ENCODE peak calls at places on chromosomes 11 and 22, in nine cellular contexts. One of them, this sample, is unnamed.

GRCh38 chr11:103779054-103779453 is 257.4 kb upstream of the DDI1 start:
- DNase-seq in nephron progenitor cell: no peak
- DNase-seq in fibroblast of lung: peak
- DNase-seq in sigmoid colon: no peak
- DNase-seq in AG10803: no peak
- DNase-seq in H1: no peak
- DNase-seq in mammary epithelial cell: peak
- DNase-seq in GM12878: no peak
- DNase-seq in neural progenitor cell: no peak
- DNase-seq in this sample: no peak

GRCh38 chr11:71244116-71244815 is 8.1 kb downstream of the SHANK2 start:
- DNase-seq in GM12878: no peak
- DNase-seq in AG10803: peak
- DNase-seq in H1: no peak
- DNase-seq in fibroblast of lung: no peak
- DNase-seq in mammary epithelial cell: no peak
- DNase-seq in neural progenitor cell: no peak
- DNase-seq in nephron progenitor cell: no peak
- DNase-seq in sigmoid colon: peak
- DNase-seq in this sample: no peak

GRCh38 chr22:37198290-37199102 is 10.4 kb upstream of the C1QTNF6 start:
- DNase-seq in mammary epithelial cell: peak
- DNase-seq in AG10803: peak
- DNase-seq in GM12878: no peak
- DNase-seq in fibroblast of lung: peak
- DNase-seq in H1: no peak
- DNase-seq in sigmoid colon: peak
- DNase-seq in neural progenitor cell: peak
- DNase-seq in nephron progenitor cell: peak
- DNase-seq in this sample: peak

GRCh38 chr11:22521226-22521625 is 104.4 kb downstream of the FANCF start:
- DNase-seq in mammary epithelial cell: peak
- DNase-seq in neural progenitor cell: no peak
- DNase-seq in GM12878: no peak
- DNase-seq in AG10803: peak
- DNase-seq in fibroblast of lung: peak
- DNase-seq in sigmoid colon: no peak
- DNase-seq in H1: no peak
- DNase-seq in nephron progenitor cell: no peak
- DNase-seq in this sample: peak

GRCh38 chr22:32590556-32590955 is 115.9 kb downstream of the FBXO7 start:
- DNase-seq in H1: no peak
- DNase-seq in fibroblast of lung: peak
- DNase-seq in sigmoid colon: no peak
- DNase-seq in neural progenitor cell: no peak
- DNase-seq in nephron progenitor cell: no peak
- DNase-seq in GM12878: no peak
- DNase-seq in AG10803: peak
- DNase-seq in mammary epithelial cell: peak
- DNase-seq in this sample: peak

GRCh38 chr11:111000400-111001090 is 245.0 kb upstream of the POU2AF2 start:
- DNase-seq in nephron progenitor cell: no peak
- DNase-seq in mammary epithelial cell: no peak
- DNase-seq in AG10803: peak
- DNase-seq in sigmoid colon: no peak
- DNase-seq in GM12878: no peak
- DNase-seq in fibroblast of lung: peak
- DNase-seq in H1: no peak
- DNase-seq in neural progenitor cell: no peak
- DNase-seq in this sample: peak

GRCh38 chr11:72411623-72412532 is 22.5 kb downstream of the CLPB start:
- DNase-seq in H1: no peak
- DNase-seq in AG10803: no peak
- DNase-seq in neural progenitor cell: peak
- DNase-seq in nephron progenitor cell: no peak
- DNase-seq in fibroblast of lung: peak
- DNase-seq in GM12878: no peak
- DNase-seq in mammary epithelial cell: no peak
- DNase-seq in sigmoid colon: peak
- DNase-seq in this sample: no peak

GRCh38 chr22:42797021-42797420 is 60.1 kb downstream of the ARFGAP3 start:
- DNase-seq in mammary epithelial cell: no peak
- DNase-seq in GM12878: no peak
- DNase-seq in neural progenitor cell: no peak
- DNase-seq in AG10803: no peak
- DNase-seq in H1: no peak
- DNase-seq in fibroblast of lung: no peak
- DNase-seq in sigmoid colon: peak
- DNase-seq in nephron progenitor cell: no peak
- DNase-seq in this sample: peak

GRCh38 chr22:38881464-38881871 is 9.5 kb upstream of the CBX6 start:
- DNase-seq in H1: no peak
- DNase-seq in sigmoid colon: peak
- DNase-seq in GM12878: no peak
- DNase-seq in AG10803: peak
- DNase-seq in neural progenitor cell: no peak
- DNase-seq in fibroblast of lung: peak
- DNase-seq in mammary epithelial cell: no peak
- DNase-seq in nephron progenitor cell: no peak
- DNase-seq in this sample: peak
- TF ChIP-seq CTCF in H1: no peak
- TF ChIP-seq CTCF in sigmoid colon: no peak
- TF ChIP-seq CTCF in GM12878: peak
- TF ChIP-seq CTCF in AG10803: peak
- TF ChIP-seq CTCF in neural progenitor cell: no peak
- TF ChIP-seq CTCF in fibroblast of lung: no peak
- TF ChIP-seq CTCF in mammary epithelial cell: peak
- TF ChIP-seq CTCF in nephron progenitor cell: no peak
- TF ChIP-seq CTCF in this sample: peak

GRCh38 chr22:30634477-30635233 is 926 bp upstream of the SLC35E4 start:
- DNase-seq in AG10803: peak
- DNase-seq in nephron progenitor cell: peak
- DNase-seq in H1: peak
- DNase-seq in mammary epithelial cell: peak
- DNase-seq in GM12878: peak
- DNase-seq in neural progenitor cell: peak
- DNase-seq in sigmoid colon: peak
- DNase-seq in fibroblast of lung: peak
- DNase-seq in this sample: peak

GRCh38 chr22:30640361-30640760 is 4.8 kb downstream of the SLC35E4 start:
- DNase-seq in neural progenitor cell: no peak
- DNase-seq in AG10803: no peak
- DNase-seq in fibroblast of lung: no peak
- DNase-seq in nephron progenitor cell: no peak
- DNase-seq in GM12878: no peak
- DNase-seq in H1: no peak
- DNase-seq in mammary epithelial cell: no peak
- DNase-seq in sigmoid colon: no peak
- DNase-seq in this sample: no peak

GRCh38 chr22:30637701-30638114 is 2.1 kb downstream of the SLC35E4 start:
- DNase-seq in mammary epithelial cell: peak
- DNase-seq in AG10803: no peak
- DNase-seq in sigmoid colon: no peak
- DNase-seq in fibroblast of lung: peak
- DNase-seq in H1: no peak
- DNase-seq in GM12878: no peak
- DNase-seq in neural progenitor cell: no peak
- DNase-seq in nephron progenitor cell: no peak
- DNase-seq in this sample: no peak

GRCh38 chr22:30635273-30636225 is at the start of gene SLC35E4:
- DNase-seq in sigmoid colon: peak
- DNase-seq in AG10803: peak
- DNase-seq in neural progenitor cell: peak
- DNase-seq in mammary epithelial cell: peak
- DNase-seq in fibroblast of lung: peak
- DNase-seq in GM12878: peak
- DNase-seq in nephron progenitor cell: peak
- DNase-seq in H1: peak
- DNase-seq in this sample: peak

DNA sequence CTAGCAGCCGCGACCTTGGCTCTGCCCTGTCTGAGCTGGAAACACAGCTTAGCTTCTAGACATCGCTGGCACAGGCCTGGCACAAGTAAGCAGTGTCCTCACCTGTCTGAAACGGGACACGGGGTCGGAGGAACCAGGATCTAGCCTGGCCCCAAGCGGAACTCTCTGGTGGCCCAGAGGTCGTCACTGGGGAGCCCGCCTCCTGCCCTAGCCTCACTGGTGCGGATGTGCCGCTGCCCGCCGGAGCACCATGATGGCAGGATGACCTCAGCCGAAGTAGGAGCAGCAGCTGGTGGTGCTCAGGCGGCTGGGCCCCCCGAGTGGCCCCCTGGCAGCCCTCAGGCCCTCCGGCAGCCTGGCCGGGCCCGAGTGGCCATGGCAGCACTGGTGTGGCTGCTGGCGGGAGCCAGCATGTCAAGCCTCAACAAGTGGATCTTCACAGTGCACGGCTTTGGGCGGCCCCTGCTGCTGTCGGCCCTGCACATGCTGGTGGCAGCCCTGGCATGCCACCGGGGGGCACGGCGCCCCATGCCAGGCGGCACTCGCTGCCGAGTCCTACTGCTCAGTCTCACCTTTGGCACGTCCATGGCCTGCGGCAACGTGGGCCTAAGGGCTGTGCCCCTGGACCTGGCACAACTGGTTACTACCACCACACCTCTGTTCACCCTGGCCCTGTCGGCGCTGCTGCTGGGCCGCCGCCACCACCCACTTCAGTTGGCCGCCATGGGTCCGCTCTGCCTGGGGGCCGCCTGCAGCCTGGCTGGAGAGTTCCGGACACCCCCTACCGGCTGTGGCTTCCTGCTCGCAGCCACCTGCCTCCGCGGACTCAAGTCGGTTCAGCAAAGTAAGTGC is 871 bp downstream of the SLC35E4 start:
- DNase-seq in H1: no peak
- DNase-seq in mammary epithelial cell: peak
- DNase-seq in AG10803: peak
- DNase-seq in neural progenitor cell: peak
- DNase-seq in fibroblast of lung: peak
- DNase-seq in GM12878: no peak
- DNase-seq in nephron progenitor cell: no peak
- DNase-seq in sigmoid colon: no peak
- DNase-seq in this sample: no peak
- TF ChIP-seq CTCF in H1: no peak
- TF ChIP-seq CTCF in mammary epithelial cell: no peak
- TF ChIP-seq CTCF in AG10803: peak
- TF ChIP-seq CTCF in neural progenitor cell: no peak
- TF ChIP-seq CTCF in fibroblast of lung: no peak
- TF ChIP-seq CTCF in GM12878: peak
- TF ChIP-seq CTCF in nephron progenitor cell: no peak
- TF ChIP-seq CTCF in sigmoid colon: no peak
- TF ChIP-seq CTCF in this sample: no peak

GRCh38 chr22:25777870-25778269 is 35.9 kb downstream of the MYO18B start:
- DNase-seq in H1: no peak
- DNase-seq in nephron progenitor cell: no peak
- DNase-seq in fibroblast of lung: peak
- DNase-seq in GM12878: peak
- DNase-seq in neural progenitor cell: peak
- DNase-seq in sigmoid colon: no peak
- DNase-seq in AG10803: peak
- DNase-seq in mammary epithelial cell: peak
- DNase-seq in this sample: peak
- TF ChIP-seq CTCF in H1: no peak
- TF ChIP-seq CTCF in nephron progenitor cell: no peak
- TF ChIP-seq CTCF in fibroblast of lung: peak
- TF ChIP-seq CTCF in GM12878: peak
- TF ChIP-seq CTCF in neural progenitor cell: peak
- TF ChIP-seq CTCF in sigmoid colon: no peak
- TF ChIP-seq CTCF in AG10803: peak
- TF ChIP-seq CTCF in mammary epithelial cell: peak
- TF ChIP-seq CTCF in this sample: peak

DNA sequence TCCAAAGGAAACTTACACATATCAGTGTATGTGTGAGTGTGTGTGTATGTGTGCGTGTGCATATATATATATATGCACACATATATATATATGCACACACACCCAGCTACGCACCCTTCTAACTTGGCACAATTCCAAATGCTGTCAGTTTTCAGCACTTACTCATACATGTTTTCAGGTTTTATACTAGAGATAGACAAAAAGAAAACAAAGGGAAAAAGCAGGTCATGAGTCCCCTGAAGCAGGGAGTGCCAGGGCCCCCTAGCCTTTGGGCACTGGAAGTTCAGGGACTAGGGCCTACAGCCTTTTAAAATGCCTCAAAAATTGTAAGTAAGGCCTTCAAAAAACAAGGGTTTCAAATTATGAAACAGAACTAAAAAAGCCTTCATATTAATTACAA is 265.4 kb downstream of the CADM1 start:
- DNase-seq in mammary epithelial cell: no peak
- DNase-seq in AG10803: no peak
- DNase-seq in fibroblast of lung: no peak
- DNase-seq in GM12878: no peak
- DNase-seq in H1: no peak
- DNase-seq in sigmoid colon: no peak
- DNase-seq in nephron progenitor cell: no peak
- DNase-seq in neural progenitor cell: no peak
- DNase-seq in this sample: no peak
- TF ChIP-seq CTCF in mammary epithelial cell: peak
- TF ChIP-seq CTCF in AG10803: no peak
- TF ChIP-seq CTCF in fibroblast of lung: no peak
- TF ChIP-seq CTCF in GM12878: no peak
- TF ChIP-seq CTCF in H1: peak
- TF ChIP-seq CTCF in sigmoid colon: no peak
- TF ChIP-seq CTCF in nephron progenitor cell: no peak
- TF ChIP-seq CTCF in neural progenitor cell: peak
- TF ChIP-seq CTCF in this sample: no peak

GRCh38 chr11:65781152-65781961 is 581 bp upstream of the AP5B1 start:
- DNase-seq in H1: no peak
- DNase-seq in GM12878: no peak
- DNase-seq in AG10803: no peak
- DNase-seq in nephron progenitor cell: peak
- DNase-seq in fibroblast of lung: no peak
- DNase-seq in sigmoid colon: peak
- DNase-seq in neural progenitor cell: peak
- DNase-seq in mammary epithelial cell: no peak
- DNase-seq in this sample: no peak
- TF ChIP-seq CTCF in H1: peak
- TF ChIP-seq CTCF in GM12878: peak
- TF ChIP-seq CTCF in AG10803: no peak
- TF ChIP-seq CTCF in nephron progenitor cell: no peak
- TF ChIP-seq CTCF in fibroblast of lung: no peak
- TF ChIP-seq CTCF in sigmoid colon: no peak
- TF ChIP-seq CTCF in neural progenitor cell: peak
- TF ChIP-seq CTCF in mammary epithelial cell: peak
- TF ChIP-seq CTCF in this sample: no peak

GRCh38 chr11:69212121-69213110 is 56.7 kb downstream of the SMIM38 start:
- DNase-seq in mammary epithelial cell: no peak
- DNase-seq in neural progenitor cell: peak
- DNase-seq in AG10803: no peak
- DNase-seq in nephron progenitor cell: no peak
- DNase-seq in GM12878: no peak
- DNase-seq in fibroblast of lung: no peak
- DNase-seq in sigmoid colon: peak
- DNase-seq in H1: no peak
- DNase-seq in this sample: peak
- TF ChIP-seq CTCF in mammary epithelial cell: peak
- TF ChIP-seq CTCF in neural progenitor cell: peak
- TF ChIP-seq CTCF in AG10803: peak
- TF ChIP-seq CTCF in nephron progenitor cell: peak
- TF ChIP-seq CTCF in GM12878: peak
- TF ChIP-seq CTCF in fibroblast of lung: peak
- TF ChIP-seq CTCF in sigmoid colon: no peak
- TF ChIP-seq CTCF in H1: peak
- TF ChIP-seq CTCF in this sample: peak

GRCh38 chr11:67644042-67644441 is 4.5 kb upstream of the TBX10 start:
- DNase-seq in GM12878: no peak
- DNase-seq in H1: no peak
- DNase-seq in sigmoid colon: no peak
- DNase-seq in nephron progenitor cell: no peak
- DNase-seq in neural progenitor cell: peak
- DNase-seq in AG10803: no peak
- DNase-seq in fibroblast of lung: no peak
- DNase-seq in mammary epithelial cell: peak
- DNase-seq in this sample: peak
- TF ChIP-seq CTCF in GM12878: peak
- TF ChIP-seq CTCF in H1: peak
- TF ChIP-seq CTCF in sigmoid colon: no peak
- TF ChIP-seq CTCF in nephron progenitor cell: no peak
- TF ChIP-seq CTCF in neural progenitor cell: peak
- TF ChIP-seq CTCF in AG10803: peak
- TF ChIP-seq CTCF in fibroblast of lung: no peak
- TF ChIP-seq CTCF in mammary epithelial cell: peak
- TF ChIP-seq CTCF in this sample: peak